ENCODE peak calls at places on chromosomes 5 and 9, in ten cellular contexts. M, I, L, N, H, U, G, C, T and F are unnamed samples.

GRCh38 chr5:12343543-12343942 is 439.3 kb upstream of the CTNND2 start:
- DNase-seq in M (no peak), I (no peak), L (no peak), N (no peak), H (no peak), U (no peak), G (no peak), C (no peak), T (no peak), F (no peak)

GRCh38 chr5:80141147-80141671 is 106.1 kb downstream of the THBS4 start:
- DNase-seq in M (peak; percentile 46), I (peak; percentile 15), L (peak; percentile 5), N (peak; percentile 56), H (peak; percentile 37), U (peak; percentile 89), G (peak; percentile 15), C (peak; percentile 73), T (peak; percentile 63), F (peak; percentile 59)

GRCh38 chr5:1542755-1543154 is 19.0 kb upstream of the LPCAT1 start:
- DNase-seq in M (no peak), I (peak; percentile 78), L (no peak), N (no peak), H (peak; percentile 38), U (no peak), G (no peak), C (no peak), T (peak; percentile 87), F (no peak)

GRCh38 chr5:53243403-53243802 is 133.8 kb upstream of the MOCS2 start:
- DNase-seq in M (no peak), I (no peak), L (no peak), N (no peak), H (no peak), U (no peak), G (no peak), C (no peak), T (no peak), F (no peak)

GRCh38 chr9:129316281-129317030 is 138.4 kb upstream of the IER5L start:
- DNase-seq in M (no peak), I (no peak), L (no peak), N (no peak), H (no peak), U (no peak), G (no peak), C (no peak), T (no peak), F (no peak)

GRCh38 chr5:143453722-143454121 is 50.2 kb upstream of the NR3C1 start:
- DNase-seq in M (no peak), I (no peak), L (no peak), N (no peak), H (no peak), U (no peak), G (no peak), C (no peak), T (no peak), F (no peak)

GRCh38 chr9:97559111-97559514 is 57.6 kb downstream of the TMOD1 start:
- DNase-seq in M (no peak), I (no peak), L (no peak), N (no peak), H (no peak), U (no peak), G (peak; percentile 42), C (no peak), T (no peak), F (no peak)

GRCh38 chr9:69718218-69718617 is 41.6 kb downstream of the PTAR1 start:
- DNase-seq in M (no peak), I (no peak), L (no peak), N (no peak), H (no peak), U (no peak), G (no peak), C (no peak), T (no peak), F (no peak)

GRCh38 chr5:14359069-14360043 is 216.2 kb downstream of the TRIO start:
- DNase-seq in M (no peak), I (no peak), L (no peak), N (no peak), H (no peak), U (no peak), G (no peak), C (no peak), T (no peak), F (no peak)

GRCh38 chr5:98527846-98528245 is 245.6 kb upstream of the RGMB start:
- DNase-seq in M (no peak), I (no peak), L (no peak), N (no peak), H (no peak), U (no peak), G (no peak), C (no peak), T (no peak), F (no peak)

GRCh38 chr5:83987513-83988292 is 267.0 kb upstream of the HAPLN1 start:
- DNase-seq in M (no peak), I (peak; percentile 20), L (no peak), N (no peak), H (no peak), U (no peak), G (no peak), C (no peak), T (no peak), F (no peak)

GRCh38 chr9:17613723-17614122 is 34.9 kb downstream of the SH3GL2 start:
- DNase-seq in M (no peak), I (peak; percentile 87), L (no peak), N (no peak), H (peak; percentile 20), U (no peak), G (peak; percentile 82), C (no peak), T (no peak), F (no peak)

GRCh38 chr9:113875917-113876805 is at the start of gene ZNF618:
- DNase-seq in M (peak; percentile 68), I (no peak), L (no peak), N (peak; percentile 67), H (no peak), U (peak; percentile 31), G (no peak), C (peak; percentile 72), T (no peak), F (no peak)

GRCh38 chr9:76223749-76224340 is 170.4 kb downstream of the RFK start:
- DNase-seq in M (no peak), I (peak; percentile 17), L (no peak), N (no peak), H (no peak), U (no peak), G (peak; percentile 77), C (no peak), T (no peak), F (no peak)

GRCh38 chr9:91192379-91192775 is 169.3 kb downstream of the AUH start:
- DNase-seq in M (no peak), I (peak; percentile 36), L (no peak), N (no peak), H (no peak), U (no peak), G (peak; percentile 42), C (peak; percentile 44), T (peak; percentile 28), F (no peak)

GRCh38 chr5:61486476-61486875 is 154.4 kb downstream of the ZSWIM6 start:
- DNase-seq in M (no peak), I (peak; percentile 50), L (no peak), N (no peak), H (no peak), U (no peak), G (no peak), C (no peak), T (no peak), F (no peak)
- TF ChIP-seq CTCF in M (no peak), I (no peak), L (no peak), N (no peak), H (no peak), U (no peak), G (no peak), C (no peak), T (no peak), F (no peak)

GRCh38 chr5:128695791-128696520 is 157.9 kb upstream of the FBN2 start:
- DNase-seq in M (no peak), I (peak; percentile 35), L (no peak), N (no peak), H (peak; percentile 14), U (no peak), G (peak; percentile 7), C (no peak), T (no peak), F (no peak)
- TF ChIP-seq CTCF in M (peak; percentile 30), I (peak; percentile 26), L (no peak), N (peak; percentile 33), H (peak; percentile 50), U (no peak), G (peak; percentile 30), C (peak; percentile 54), T (no peak), F (no peak)

DNA sequence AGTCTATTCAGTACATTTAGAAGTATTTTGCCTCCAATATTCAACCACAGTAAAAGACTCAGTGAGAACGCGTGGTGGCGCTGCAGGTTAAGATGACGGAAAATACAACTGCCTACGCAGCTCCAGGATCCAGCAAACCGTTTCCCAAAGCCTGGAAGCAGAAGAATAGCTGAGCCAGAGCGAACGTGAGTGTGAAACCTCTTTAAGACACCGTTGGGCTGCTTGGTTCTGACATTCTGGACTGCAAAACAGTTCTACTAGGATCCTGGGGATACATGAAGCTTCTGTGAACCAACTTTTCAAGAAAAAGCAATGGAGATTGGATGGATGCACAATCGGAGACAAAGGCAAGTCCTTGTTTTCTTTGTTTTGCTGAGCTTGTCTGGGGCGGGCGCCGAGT is at the start of gene PCDHB16:
- DNase-seq in M (peak; percentile 61), I (peak; percentile 16), L (no peak), N (peak; percentile 51), H (no peak), U (no peak), G (peak; percentile 32), C (peak; percentile 30), T (no peak), F (no peak)
- TF ChIP-seq CTCF in M (peak; percentile 44), I (peak; percentile 12), L (no peak), N (peak; percentile 43), H (peak; percentile 61), U (peak; percentile 54), G (peak; percentile 43), C (no peak), T (no peak), F (no peak)

GRCh38 chr5:159773062-159773924 is 143.0 kb upstream of the ADRA1B start:
- DNase-seq in M (peak; percentile 76), I (peak; percentile 93), L (no peak), N (peak; percentile 88), H (peak; percentile 46), U (peak; percentile 77), G (peak; percentile 90), C (peak; percentile 83), T (peak; percentile 52), F (peak; percentile 76)

GRCh38 chr5:159772698-159773061 is 143.6 kb upstream of the ADRA1B start:
- DNase-seq in M (no peak), I (no peak), L (no peak), N (no peak), H (no peak), U (no peak), G (no peak), C (no peak), T (no peak), F (no peak)

GRCh38 chr5:159777049-159777448 is 139.2 kb upstream of the ADRA1B start:
- DNase-seq in M (no peak), I (no peak), L (no peak), N (no peak), H (no peak), U (no peak), G (peak; percentile 12), C (no peak), T (no peak), F (no peak)

GRCh38 chr5:159775890-159776289 is 140.4 kb upstream of the ADRA1B start:
- DNase-seq in M (no peak), I (peak; percentile 48), L (no peak), N (no peak), H (no peak), U (no peak), G (peak; percentile 10), C (no peak), T (no peak), F (no peak)

GRCh38 chr5:159774476-159775031 is 141.7 kb upstream of the ADRA1B start:
- DNase-seq in M (no peak), I (no peak), L (no peak), N (no peak), H (no peak), U (no peak), G (no peak), C (no peak), T (no peak), F (no peak)
- TF ChIP-seq CTCF in M (no peak), I (no peak), L (no peak), N (no peak), H (no peak), U (no peak), G (no peak), C (no peak), T (no peak), F (no peak)